ENCODE peak calls at places on chromosomes 4 and X, in nine cellular contexts. Q is lower lobe of right lung, L is brain microvascular endothelial cell, K is uterus, N is H1, U is fibroblast of lung, D is cardiac muscle cell, F is mammary epithelial cell, J is esophagus squamous epithelium. Y is an unnamed sample.

GRCh38 chr4:130233377-130234047 is 1137.6 kb downstream of the C4orf33 start:
- DNase-seq in L (no peak), N (no peak), U (peak; percentile 13), Q (no peak), K (no peak), F (peak; percentile 28), D (no peak), J (no peak), Y (no peak)

GRCh38 chr4:102612824-102613366 is 111.7 kb downstream of the NFKB1 start:
- DNase-seq in J (no peak), L (no peak), K (no peak), N (no peak), U (no peak), Q (no peak), D (no peak), F (peak; percentile 76), Y (peak; percentile 91)

GRCh38 chrX:115112411-115112810 is 76.8 kb upstream of the RBMXL3 start:
- DNase-seq in U (no peak), N (no peak), K (no peak), L (no peak), F (no peak), D (no peak), J (no peak), Q (no peak), Y (no peak)

GRCh38 chrX:23926015-23926414 is 18.2 kb downstream of the CXorf58 start:
- DNase-seq in Q (no peak), D (peak; percentile 17), J (no peak), N (no peak), K (no peak), U (no peak), L (no peak), F (no peak), Y (no peak)

GRCh38 chr4:5843573-5844239 is 49.2 kb downstream of the CRMP1 start:
- DNase-seq in L (no peak), Q (no peak), U (no peak), N (no peak), K (no peak), D (no peak), J (no peak), F (no peak), Y (no peak)

GRCh38 chrX:102599950-102600579 is 750 bp downstream of the ARMCX5 start:
- DNase-seq in Q (no peak), D (peak; percentile 2), J (no peak), F (peak; percentile 10), K (no peak), U (peak; percentile 54), N (no peak), L (peak; percentile 11), Y (peak; percentile 15)

GRCh38 chr4:48093949-48094550 is 40.0 kb downstream of the TXK start:
- DNase-seq in U (no peak), Q (no peak), D (no peak), F (peak; percentile 93), L (peak; percentile 69), K (no peak), J (no peak), N (no peak), Y (peak; percentile 88)

GRCh38 chr4:98260047-98260578 is 1.1 kb upstream of the RAP1GDS1 start:
- DNase-seq in D (peak; percentile 67), K (peak; percentile 54), L (no peak), J (peak; percentile 11), U (no peak), N (no peak), F (no peak), Q (no peak), Y (peak; percentile 22)

GRCh38 chr4:22766068-22766467 is 73.3 kb downstream of the GBA3 start:
- DNase-seq in L (no peak), K (no peak), D (no peak), F (no peak), J (no peak), N (no peak), U (no peak), Q (no peak), Y (no peak)

GRCh38 chrX:5380426-5380825 is 848.2 kb downstream of the NLGN4X start:
- DNase-seq in L (no peak), K (no peak), U (no peak), Q (no peak), D (no peak), N (no peak), J (no peak), F (no peak), Y (no peak)

GRCh38 chr4:184413227-184414064 is 60.9 kb downstream of the IRF2 start:
- DNase-seq in K (no peak), J (no peak), Q (no peak), N (no peak), D (no peak), F (no peak), U (no peak), L (no peak), Y (no peak)

GRCh38 chr4:47714269-47714668 is 123.6 kb downstream of the CORIN start:
- DNase-seq in L (no peak), Q (no peak), J (no peak), D (no peak), N (no peak), U (no peak), F (no peak), K (no peak), Y (no peak)

GRCh38 chr4:13088726-13089658 is 395.1 kb downstream of the RAB28 start:
- DNase-seq in L (peak; percentile 3), N (no peak), F (no peak), U (peak; percentile 33), J (no peak), D (no peak), K (no peak), Q (no peak), Y (no peak)

GRCh38 chrX:48956728-48957414 is 536 bp downstream of the OTUD5 start:
- DNase-seq in J (no peak), U (no peak), Q (peak; percentile 47), F (no peak), K (peak; percentile 28), D (peak; percentile 15), L (no peak), N (no peak), Y (no peak)

GRCh38 chrX:109918753-109919152 is 84.2 kb upstream of the TMEM164 start:
- DNase-seq in Q (no peak), U (peak; percentile 61), L (no peak), D (no peak), J (no peak), K (no peak), N (no peak), F (no peak), Y (no peak)

GRCh38 chr4:109127866-109128265 is 174.6 kb downstream of the COL25A1 start:
- DNase-seq in Q (no peak), K (no peak), J (no peak), N (no peak), U (no peak), D (no peak), L (no peak), F (no peak), Y (no peak)
- H3K36me3 ChIP-seq in Q (no peaks in the 10 kb centered on the region), K (no peaks in the 10 kb centered on the region), J (no peaks in the 10 kb centered on the region), N (no peaks in the 10 kb centered on the region), U (no peaks in the 10 kb centered on the region), D (no peaks in the 10 kb centered on the region), L (no peaks in the 10 kb centered on the region), F (no peaks in the 10 kb centered on the region), Y (no peaks in the 10 kb centered on the region)

GRCh38 chr4:150305995-150306394 is 227.8 kb downstream of the DCLK2 start:
- DNase-seq in Q (no peak), J (no peak), U (peak; percentile 52), L (peak; percentile 61), D (no peak), N (no peak), K (no peak), F (peak; percentile 51), Y (peak; percentile 64)

GRCh38 chr4:150308824-150309472 is 230.7 kb downstream of the DCLK2 start:
- DNase-seq in K (no peak), Q (no peak), F (peak; percentile 73), N (no peak), U (peak; percentile 27), D (no peak), J (no peak), L (peak; percentile 83), Y (peak; percentile 83)

GRCh38 chr4:150306719-150307118 is 228.5 kb downstream of the DCLK2 start:
- DNase-seq in D (no peak), K (no peak), Q (no peak), U (no peak), J (no peak), L (no peak), F (no peak), N (no peak), Y (no peak)

GRCh38 chr4:150314031-150314430 is 235.8 kb downstream of the DCLK2 start:
- DNase-seq in Q (no peak), N (no peak), U (no peak), F (no peak), L (no peak), K (no peak), D (no peak), J (no peak), Y (no peak)

GRCh38 chr4:150310159-150310895 is 232.1 kb downstream of the DCLK2 start:
- DNase-seq in U (no peak), F (peak; percentile 23), L (peak; percentile 77), K (no peak), D (peak; percentile 51), N (no peak), Q (no peak), J (no peak), Y (no peak)
- TF ChIP-seq CTCF in U (no peak), F (no peak), L (no peak), K (no peak), D (no peak), N (no peak), Q (no peak), J (no peak), Y (no peak)

GRCh38 chrX:124347242-124347641 is 879 bp downstream of the SH2D1A start:
- DNase-seq in J (no peak), F (peak; percentile 56), L (no peak), Q (no peak), U (no peak), D (no peak), K (no peak), N (no peak), Y (peak; percentile 81)
- H3K27me3 ChIP-seq in J (no peaks in the 10 kb centered on the region), F (no peaks in the 10 kb centered on the region), L (no peaks in the 10 kb centered on the region), Q (no peaks in the 10 kb centered on the region), U (no peaks in the 10 kb centered on the region), D (no peaks in the 10 kb centered on the region), K (no peaks in the 10 kb centered on the region), N (no peaks in the 10 kb centered on the region), Y (no peaks in the 10 kb centered on the region)

DNA sequence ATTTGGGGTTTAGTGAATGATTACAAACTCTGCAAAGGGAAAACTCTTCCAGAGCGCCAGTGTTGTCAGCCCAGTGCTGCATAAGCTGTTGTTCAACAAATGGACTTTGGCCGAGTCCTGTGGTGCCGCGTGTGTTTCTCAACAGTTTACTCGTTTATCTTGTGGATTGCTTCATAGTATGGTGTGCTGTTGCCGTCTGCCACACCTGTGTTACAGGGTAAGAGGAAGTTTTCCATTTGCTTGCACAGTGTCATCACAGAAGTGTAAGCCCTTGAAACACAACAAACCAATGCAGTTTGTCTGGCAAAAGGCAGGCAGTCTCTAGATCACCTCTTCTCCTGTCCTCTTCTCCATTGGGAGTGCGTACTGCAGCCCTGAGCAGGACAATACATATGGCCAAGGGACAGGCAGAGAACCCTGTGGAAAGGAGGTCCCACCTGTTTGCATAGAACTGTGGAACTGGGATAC is 66.3 kb downstream of the DCUN1D4 start:
- DNase-seq in J (no peak), L (no peak), Q (no peak), N (no peak), U (no peak), F (no peak), K (no peak), D (no peak), Y (no peak)
- H3K36me3 ChIP-seq in J (peaks cover 77% of the 10 kb centered on the region), L (peaks cover 34% of the 10 kb centered on the region), Q (peaks cover 75% of the 10 kb centered on the region), N (peaks cover 22% of the 10 kb centered on the region), U (peaks cover 4% of the 10 kb centered on the region), F (peaks cover 33% of the 10 kb centered on the region), K (no peaks in the 10 kb centered on the region), D (peaks cover 22% of the 10 kb centered on the region), Y (peaks cover 11% of the 10 kb centered on the region)